ENCODE peak calls at places on chromosomes 5 and 9, in four cellular contexts. One of them, this sample, is unnamed.

GRCh38 chr5:18068851-18069250 is 434.6 kb downstream of the TAF11L14 start:
- DNase-seq in adipocyte: no peak
- DNase-seq in iris pigment epithelial cell: no peak
- DNase-seq in psoas muscle: no peak
- DNase-seq in this sample: no peak

GRCh38 chr5:138832218-138832617 is 42.9 kb downstream of the LRRTM2 start:
- DNase-seq in adipocyte: no peak
- DNase-seq in iris pigment epithelial cell: peak; percentile 22
- DNase-seq in psoas muscle: no peak
- DNase-seq in this sample: peak; percentile 36

GRCh38 chr9:115717711-115718173 is 435.8 kb upstream of the PAPPA start:
- DNase-seq in adipocyte: peak; percentile 39
- DNase-seq in iris pigment epithelial cell: peak; percentile 63
- DNase-seq in psoas muscle: no peak
- DNase-seq in this sample: peak; percentile 98

GRCh38 chr9:114691046-114691955 is 9.3 kb upstream of the TEX48 start:
- DNase-seq in adipocyte: peak; percentile 89
- DNase-seq in iris pigment epithelial cell: peak; percentile 84
- DNase-seq in psoas muscle: no peak
- DNase-seq in this sample: peak; percentile 95

GRCh38 chr5:163941068-163941467 is 435.6 kb downstream of the MAT2B start:
- DNase-seq in adipocyte: no peak
- DNase-seq in iris pigment epithelial cell: no peak
- DNase-seq in psoas muscle: no peak
- DNase-seq in this sample: no peak

GRCh38 chr5:151183451-151184245 is 26.1 kb upstream of the ANXA6 start:
- DNase-seq in adipocyte: peak; percentile 60
- DNase-seq in iris pigment epithelial cell: peak; percentile 52
- DNase-seq in psoas muscle: no peak
- DNase-seq in this sample: peak; percentile 27

GRCh38 chr5:24226492-24226891 is 418.3 kb downstream of the CDH10 start:
- DNase-seq in adipocyte: no peak
- DNase-seq in iris pigment epithelial cell: no peak
- DNase-seq in psoas muscle: no peak
- DNase-seq in this sample: no peak

GRCh38 chr5:148565148-148565547 is 89.2 kb downstream of the HTR4 start:
- DNase-seq in adipocyte: no peak
- DNase-seq in iris pigment epithelial cell: no peak
- DNase-seq in psoas muscle: no peak
- DNase-seq in this sample: no peak

GRCh38 chr5:38697013-38697412 is 140.6 kb upstream of the LIFR start:
- DNase-seq in adipocyte: peak; percentile 67
- DNase-seq in iris pigment epithelial cell: peak; percentile 34
- DNase-seq in psoas muscle: no peak
- DNase-seq in this sample: no peak

GRCh38 chr5:24749701-24750100 is 104.9 kb upstream of the CDH10 start:
- DNase-seq in adipocyte: no peak
- DNase-seq in iris pigment epithelial cell: peak; percentile 14
- DNase-seq in psoas muscle: no peak
- DNase-seq in this sample: peak; percentile 0

GRCh38 chr5:38319486-38319885 is 61.1 kb downstream of the EGFLAM start:
- DNase-seq in adipocyte: no peak
- DNase-seq in iris pigment epithelial cell: no peak
- DNase-seq in psoas muscle: no peak
- DNase-seq in this sample: no peak

GRCh38 chr9:133048595-133048994 is 13.2 kb upstream of the CEL start:
- DNase-seq in adipocyte: peak; percentile 30
- DNase-seq in iris pigment epithelial cell: peak; percentile 29
- DNase-seq in psoas muscle: no peak
- DNase-seq in this sample: no peak

GRCh38 chr9:135344523-135344901 is 135.1 kb upstream of the PPP1R26 start:
- DNase-seq in adipocyte: no peak
- DNase-seq in iris pigment epithelial cell: no peak
- DNase-seq in psoas muscle: no peak
- DNase-seq in this sample: no peak

This sample was measured in LHCN-M2.